ENCODE peak calls at places on chromosomes 4 and X, in seven cellular contexts. Y is tibial nerve, N is IMR-90, Z is heart left ventricle, P is sigmoid colon, L is SJSA1, D is thyroid gland. U is an unnamed sample.

GRCh38 chr4:22091351-22091731 is 142.8 kb upstream of the KCNIP4 start:
- DNase-seq in L (no peak), Y (no peak), D (no peak), N (no peak), P (no peak), Z (no peak), U (peak; percentile 4)

GRCh38 chr4:74284074-74284473 is 24.2 kb upstream of the EPGN start:
- DNase-seq in P (no peak), D (no peak), N (peak; percentile 47), Z (no peak), L (no peak), Y (no peak), U (no peak)

GRCh38 chrX:10095698-10096432 is 60.9 kb upstream of the CLCN4 start:
- DNase-seq in D (no peak), Y (no peak), N (no peak), L (no peak), P (no peak), Z (no peak), U (no peak)

GRCh38 chr4:31023109-31023508 is 302.9 kb downstream of the PCDH7 start:
- DNase-seq in L (no peak), Y (no peak), Z (no peak), N (no peak), P (no peak), D (no peak), U (no peak)

GRCh38 chr4:184384056-184384809 is 90.1 kb downstream of the IRF2 start:
- DNase-seq in L (no peak), Z (no peak), Y (peak; percentile 71), D (no peak), P (peak; percentile 79), N (peak; percentile 96), U (no peak)

GRCh38 chrX:153646620-153647373 is at the start of gene DUSP9:
- DNase-seq in D (peak; percentile 24), Y (no peak), Z (peak; percentile 21), L (peak; percentile 38), P (peak; percentile 48), N (no peak), U (no peak)

GRCh38 chr4:42627887-42628646 is 28.8 kb downstream of the ATP8A1 start:
- DNase-seq in D (peak; percentile 19), P (peak; percentile 67), Y (peak; percentile 63), N (no peak), L (no peak), Z (peak; percentile 85), U (no peak)

GRCh38 chrX:10483191-10483808 is 137.1 kb downstream of the MID1 start:
- DNase-seq in Z (peak; percentile 29), D (peak; percentile 6), L (no peak), P (no peak), N (no peak), Y (peak; percentile 10), U (no peak)

GRCh38 chrX:40855932-40856515 is 120.7 kb upstream of the MED14 start:
- DNase-seq in L (no peak), Y (no peak), Z (no peak), N (no peak), D (no peak), P (no peak), U (no peak)

GRCh38 chrX:154799554-154800348 is 5.5 kb downstream of the MPP1 start:
- DNase-seq in L (peak; percentile 57), P (no peak), N (peak; percentile 35), Z (no peak), D (peak; percentile 67), Y (no peak), U (no peak)
- H3K27ac ChIP-seq in L (peak overlapping the region; percentile 91), P (peak overlapping the region; percentile 44), N (peak overlapping the region; percentile 85), Z (peak overlapping the region; percentile 61), D (peak overlapping the region; percentile 15), Y (no peak overlapping the region), U (no peak overlapping the region)

DNA sequence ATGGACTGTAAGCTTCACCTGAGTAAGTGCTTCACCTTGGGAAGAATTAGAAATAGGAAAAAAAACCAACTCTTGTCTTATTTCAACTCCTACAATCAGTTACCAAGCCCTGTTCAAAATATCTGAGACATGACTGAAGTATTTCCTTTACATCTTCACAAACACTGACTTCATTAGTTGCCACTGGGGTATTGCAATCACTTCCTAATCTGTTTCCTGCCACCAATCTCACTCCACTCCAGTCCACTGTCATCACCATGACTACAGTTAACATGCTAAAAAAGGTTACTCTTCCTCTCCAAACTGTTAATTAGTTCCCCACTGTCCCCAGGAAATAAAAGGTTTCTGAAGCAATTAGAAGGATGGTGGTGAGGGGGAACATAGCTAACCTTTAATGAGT is 3.3 kb upstream of the SUPT20HL1 start:
- DNase-seq in L (no peak), N (peak; percentile 21), Y (no peak), D (no peak), P (no peak), Z (no peak), U (no peak)
- H3K4me3 ChIP-seq in L (no peak overlapping the region), N (no peak overlapping the region), Y (no peak overlapping the region), D (no peak overlapping the region), P (no peak overlapping the region), Z (no peak overlapping the region), U (no peak overlapping the region)

DNA sequence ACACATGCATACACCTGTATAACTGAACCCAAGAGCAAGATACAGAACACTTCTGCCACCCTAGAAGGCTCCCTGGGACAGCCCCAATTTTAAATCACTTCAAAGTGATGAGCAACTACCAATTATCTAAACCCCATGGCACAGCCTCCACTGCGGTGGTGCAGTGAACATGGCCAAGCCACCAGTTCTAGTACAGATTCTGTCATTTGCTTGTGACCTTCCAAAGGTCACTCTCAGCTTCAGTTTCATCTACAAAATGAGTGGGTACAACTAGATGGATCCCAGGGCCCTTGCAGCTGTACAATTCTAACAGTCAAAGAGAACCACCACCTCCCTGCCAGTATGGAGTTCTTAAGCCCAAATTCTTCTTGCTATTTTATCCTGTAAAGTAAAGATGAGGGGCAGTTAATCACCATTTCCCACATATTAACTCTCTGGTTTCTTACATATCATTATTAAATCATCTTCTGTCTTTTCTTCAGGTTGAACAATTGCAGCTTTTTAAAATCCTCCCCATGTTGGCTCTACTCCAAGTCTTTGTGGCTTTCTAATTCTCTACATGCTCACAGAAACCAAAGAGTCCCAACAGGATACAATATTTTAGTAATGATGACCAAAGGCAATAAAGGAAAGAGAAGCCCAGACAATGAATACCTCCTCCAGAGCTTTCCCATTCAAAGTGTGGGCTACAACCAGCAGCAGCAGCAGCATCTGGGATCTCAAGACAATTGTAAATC is 39.0 kb upstream of the GPM6B start:
- DNase-seq in L (no peak), Y (no peak), P (no peak), D (no peak), Z (no peak), N (no peak), U (no peak)
- H3K27ac ChIP-seq in L (no peak overlapping the region), Y (no peak overlapping the region), P (no peak overlapping the region), D (no peak overlapping the region), Z (no peak overlapping the region), N (no peak overlapping the region), U (no peak overlapping the region)

DNA sequence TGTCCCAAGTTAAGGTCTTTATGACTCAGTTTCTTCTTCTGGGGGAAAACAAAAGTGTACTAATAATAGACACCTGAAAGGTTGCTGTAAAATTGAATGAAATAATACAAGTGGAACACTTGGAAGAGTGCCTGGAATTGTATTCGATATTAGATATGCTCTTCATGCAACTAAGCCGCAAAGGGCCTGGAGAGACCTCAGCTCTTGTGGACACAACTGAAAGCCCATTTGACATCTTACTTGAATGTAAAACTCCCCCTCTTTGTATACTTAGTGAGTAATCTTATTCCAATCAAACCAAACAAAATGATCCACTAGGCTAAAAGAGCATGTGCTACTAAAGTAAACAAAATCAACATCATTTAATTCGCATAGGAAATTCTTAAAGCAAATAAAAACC is 516 bp upstream of the MAP9 start:
- DNase-seq in Z (no peak), Y (no peak), P (no peak), N (peak; percentile 15), D (no peak), L (no peak), U (no peak)
- H3K4me3 ChIP-seq in Z (peak overlapping the region; percentile 74), Y (peak overlapping the region; percentile 77), P (no peak overlapping the region), N (no peak overlapping the region), D (peak overlapping the region; percentile 44), L (peak overlapping the region; percentile 54), U (no peak overlapping the region)

GRCh38 chr4:7647211-7647931 is 212.6 kb upstream of the PSAPL1 start:
- DNase-seq in D (no peak), Z (no peak), L (no peak), P (no peak), N (no peak), Y (no peak), U (no peak)
- H3K27ac ChIP-seq in D (no peak overlapping the region), Z (no peak overlapping the region), L (no peak overlapping the region), P (no peak overlapping the region), N (no peak overlapping the region), Y (no peak overlapping the region), U (no peak overlapping the region)